ENCODE peak calls at places on chromosomes 13 and 19, in ten cellular contexts. H is activated naive CD4-positive, alpha-beta T cell treated with anti-CD3 and anti-CD28 coated beads, Interleukin-2, amount 10 ng/mL, durations not matched to agents 7 days and 5 days; M is DMS79; P is AG09309; Q is amniotic stem cell; X is CD14-positive monocyte; R is Peyer's patch; K is OCI-LY7; J is KG1; V is substantia nigra. W is an unnamed sample.

GRCh38 chr13:84497613-84498012 is 615.3 kb upstream of the SLITRK1 start:
- DNase-seq in H (no peak), M (no peak), P (no peak), Q (no peak), X (no peak), R (no peak), K (no peak), J (no peak), V (no peak), W (no peak)

GRCh38 chr19:16714702-16715294 is 4.8 kb upstream of the NWD1 start:
- DNase-seq in H (peak), M (peak), P (no peak), Q (no peak), X (peak), R (peak), K (peak), J (no peak), V (peak), W (peak)

GRCh38 chr13:108408670-108409069 is 139.2 kb downstream of the TNFSF13B start:
- DNase-seq in H (peak), M (no peak), P (no peak), Q (no peak), X (no peak), R (no peak), K (no peak), J (no peak), V (no peak), W (no peak)

GRCh38 chr13:37313383-37313782 is 207.9 kb upstream of the CSNK1A1L start:
- DNase-seq in H (no peak), M (no peak), P (peak), Q (peak), X (no peak), R (no peak), K (no peak), J (no peak), V (no peak), W (no peak)

GRCh38 chr13:40472427-40473220 is 193.8 kb downstream of the FOXO1 start:
- DNase-seq in H (no peak), M (no peak), P (no peak), Q (no peak), X (no peak), R (peak), K (no peak), J (no peak), V (no peak), W (no peak)

GRCh38 chr13:18951412-18951811 is 230.2 kb downstream of the TUBA3C start:
- DNase-seq in H (no peak), M (no peak), P (no peak), Q (no peak), X (no peak), R (no peak), K (no peak), J (no peak), V (no peak), W (no peak)

GRCh38 chr19:46616631-46617322 is 8.1 kb downstream of the PTGIR start:
- DNase-seq in H (peak), M (no peak), P (no peak), Q (no peak), X (peak), R (no peak), K (peak), J (peak), V (no peak), W (peak)

GRCh38 chr19:10120538-10121198 is 969 bp upstream of the EIF3G start:
- DNase-seq in H (no peak), M (no peak), P (peak), Q (peak), X (no peak), R (no peak), K (no peak), J (no peak), V (no peak), W (no peak)

GRCh38 chr13:94390881-94391280 is 88.6 kb downstream of the DCT start:
- DNase-seq in H (no peak), M (no peak), P (no peak), Q (no peak), X (no peak), R (no peak), K (no peak), J (no peak), V (no peak), W (no peak)

GRCh38 chr13:35252536-35253205 is 223.8 kb downstream of the MAB21L1 start:
- DNase-seq in H (no peak), M (no peak), P (no peak), Q (no peak), X (no peak), R (no peak), K (peak), J (no peak), V (no peak), W (no peak)

GRCh38 chr13:40476175-40476958 is 190.1 kb downstream of the FOXO1 start:
- DNase-seq in H (no peak), M (no peak), P (peak), Q (no peak), X (no peak), R (peak), K (no peak), J (no peak), V (no peak), W (no peak)

GRCh38 chr13:39405107-39405506 is 197.9 kb downstream of the LHFPL6 start:
- DNase-seq in H (no peak), M (no peak), P (no peak), Q (no peak), X (no peak), R (no peak), K (no peak), J (no peak), V (no peak), W (no peak)

GRCh38 chr19:16371540-16371986 is 46.9 kb downstream of the KLF2 start:
- DNase-seq in H (peak), M (no peak), P (no peak), Q (no peak), X (peak), R (peak), K (peak), J (no peak), V (no peak), W (no peak)

GRCh38 chr19:40376286-40376862 is 13.6 kb downstream of the HIPK4 start:
- DNase-seq in H (no peak), M (no peak), P (no peak), Q (no peak), X (no peak), R (no peak), K (no peak), J (no peak), V (no peak), W (no peak)

GRCh38 chr13:112652512-112653458 is 37.1 kb upstream of the ATP11A start:
- DNase-seq in H (no peak), M (no peak), P (no peak), Q (no peak), X (no peak), R (no peak), K (no peak), J (no peak), V (no peak), W (no peak)

GRCh38 chr13:97125051-97125809 is 96.9 kb upstream of the MBNL2 start:
- DNase-seq in H (no peak), M (no peak), P (no peak), Q (peak), X (no peak), R (peak), K (no peak), J (no peak), V (no peak), W (no peak)

GRCh38 chr13:105464249-105464648 is 1071.2 kb downstream of the EFNB2 start:
- DNase-seq in H (no peak), M (no peak), P (no peak), Q (no peak), X (no peak), R (no peak), K (no peak), J (no peak), V (no peak), W (no peak)

GRCh38 chr13:44801990-44802389 is 187.3 kb downstream of the NUFIP1 start:
- DNase-seq in H (no peak), M (no peak), P (peak), Q (no peak), X (no peak), R (no peak), K (no peak), J (peak), V (no peak), W (peak)